ENCODE peak calls at places on chromosomes 12 and 14, in four cellular contexts. E is right lobe of liver, M is lower leg skin, I is IMR-90. R is an unnamed sample.

GRCh38 chr12:53493610-53494391 is 5.5 kb downstream of the MAP3K12 start:
- DNase-seq in E (peak), M (peak), I (no peak), R (no peak)

GRCh38 chr12:11947218-11947617 is 123.5 kb upstream of the BCL2L14 start:
- DNase-seq in E (no peak), M (no peak), I (no peak), R (no peak)

GRCh38 chr12:81627336-81628189 is 131.6 kb downstream of the PPFIA2 start:
- DNase-seq in E (no peak), M (no peak), I (peak), R (no peak)

GRCh38 chr14:95359974-95360826 is 40.5 kb upstream of the CLMN start:
- DNase-seq in E (peak), M (no peak), I (no peak), R (no peak)

GRCh38 chr12:53380797-53381738 is 1.1 kb downstream of the SP1 start:
- DNase-seq in E (no peak), M (no peak), I (peak), R (no peak)

GRCh38 chr14:94864421-94865195 is 94.7 kb upstream of the GSC start:
- DNase-seq in E (no peak), M (no peak), I (no peak), R (no peak)

GRCh38 chr12:116455540-116456306 is 103.5 kb upstream of the MAP1LC3B2 start:
- DNase-seq in E (no peak), M (peak), I (peak), R (peak)

GRCh38 chr12:121804417-121805111 is 755 bp downstream of the SETD1B start:
- DNase-seq in E (peak), M (peak), I (no peak), R (peak)

GRCh38 chr12:58566599-58566998 is 353.7 kb downstream of the LRIG3 start:
- DNase-seq in E (no peak), M (no peak), I (peak), R (no peak)

GRCh38 chr14:55170526-55170925 is 20.9 kb downstream of the DLGAP5 start:
- DNase-seq in E (no peak), M (no peak), I (no peak), R (no peak)

GRCh38 chr12:31362759-31363415 is 36.9 kb upstream of the SINHCAF start:
- DNase-seq in E (no peak), M (no peak), I (no peak), R (no peak)

GRCh38 chr12:52637299-52637698 is 14.7 kb downstream of the KRT2 start:
- DNase-seq in E (no peak), M (peak), I (no peak), R (no peak)

GRCh38 chr12:107096571-107096970 is 3.2 kb upstream of the CRY1 start:
- DNase-seq in E (no peak), M (no peak), I (no peak), R (no peak)

GRCh38 chr14:105857816-105858675 is 331.7 kb downstream of the TMEM121 start:
- DNase-seq in E (peak), M (peak), I (no peak), R (peak)

GRCh38 chr12:49794021-49794420 is 34.2 kb downstream of the NCKAP5L start:
- DNase-seq in E (no peak), M (no peak), I (no peak), R (no peak)

GRCh38 chr12:116880817-116881324 is 370 bp downstream of the HRK start:
- DNase-seq in E (no peak), M (no peak), I (peak), R (peak)

GRCh38 chr12:113929312-113929989 is 36.7 kb downstream of the RBM19 start:
- DNase-seq in E (no peak), M (no peak), I (no peak), R (no peak)

GRCh38 chr12:128661216-128661550 is 162.6 kb downstream of the SLC15A4 start:
- DNase-seq in E (no peak), M (no peak), I (no peak), R (no peak)

GRCh38 chr14:105465209-105466031 is 9.2 kb upstream of the CRIP2 start:
- DNase-seq in E (no peak), M (no peak), I (no peak), R (no peak)

GRCh38 chr12:48826209-48826855 is 8.0 kb downstream of the CACNB3 start:
- DNase-seq in E (no peak), M (no peak), I (no peak), R (no peak)

GRCh38 chr12:124759841-124760508 is 103.7 kb downstream of the SCARB1 start:
- DNase-seq in E (no peak), M (no peak), I (no peak), R (no peak)

GRCh38 chr12:103854372-103854973 is 13.4 kb upstream of the NT5DC3 start:
- DNase-seq in E (no peak), M (no peak), I (no peak), R (no peak)

GRCh38 chr12:11719678-11720099 is 70.2 kb downstream of the ETV6 start:
- DNase-seq in E (peak), M (no peak), I (peak), R (peak)

DNA sequence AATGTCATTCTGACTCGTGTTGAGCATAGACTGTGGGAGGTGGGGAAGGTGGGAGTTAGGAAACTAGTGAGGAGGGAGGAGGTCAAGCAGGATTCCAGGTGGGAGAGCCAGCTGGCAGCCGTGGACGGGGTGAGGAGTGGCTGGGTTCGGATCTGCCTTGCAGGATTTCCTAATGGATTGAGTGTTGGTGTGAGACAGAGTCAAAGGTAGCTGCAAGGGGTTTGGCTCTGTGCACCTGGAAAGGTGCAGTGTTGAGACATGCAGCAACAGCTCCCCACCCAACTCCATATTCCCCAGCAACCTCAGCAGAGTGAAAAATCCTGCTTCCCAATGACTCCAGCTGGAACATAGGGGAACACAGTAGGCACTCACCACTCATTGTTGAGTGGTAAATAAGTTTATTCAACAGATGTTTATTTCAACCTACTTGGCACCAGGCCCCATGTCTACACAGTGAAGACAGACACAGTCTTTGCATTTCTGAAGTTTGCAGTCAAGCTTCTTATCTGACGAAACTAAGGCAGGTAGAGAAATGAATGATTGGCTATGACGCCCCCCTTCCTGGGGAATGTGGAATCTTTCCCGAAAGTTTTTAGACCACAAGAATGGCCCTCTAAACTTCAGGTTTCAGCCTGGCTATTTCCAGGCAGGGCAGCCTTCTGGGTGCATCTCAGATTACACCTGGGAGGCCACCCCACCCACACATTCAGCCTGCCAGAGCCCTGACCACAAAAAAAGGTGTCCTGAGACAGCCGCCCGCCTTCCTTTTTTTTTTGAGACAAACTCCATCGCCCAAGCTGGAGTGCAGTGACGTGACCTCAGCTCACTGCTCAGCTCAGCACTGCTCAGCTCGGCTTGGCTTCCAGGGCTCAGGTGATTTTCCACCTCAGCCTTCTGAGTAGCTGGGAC is 37.9 kb upstream of the PLEKHG6 start:
- DNase-seq in E (peak), M (no peak), I (no peak), R (no peak)
- TF ChIP-seq POLR2A in E (no peak), M (no peak), I (no peak), R (no peak)

GRCh38 chr12:131010376-131011131 is 56.8 kb downstream of the ADGRD1 start:
- DNase-seq in E (peak), M (no peak), I (no peak), R (no peak)

GRCh38 chr12:131011165-131012079 is 57.7 kb downstream of the ADGRD1 start:
- DNase-seq in E (peak), M (peak), I (no peak), R (no peak)

GRCh38 chr12:131014343-131014742 is 60.6 kb downstream of the ADGRD1 start:
- DNase-seq in E (no peak), M (no peak), I (no peak), R (no peak)

GRCh38 chr12:131013118-131013517 is 59.4 kb downstream of the ADGRD1 start:
- DNase-seq in E (peak), M (no peak), I (no peak), R (no peak)

GRCh38 chr12:131012279-131013069 is 58.8 kb downstream of the ADGRD1 start:
- DNase-seq in E (peak), M (no peak), I (no peak), R (no peak)
- TF ChIP-seq CTCF in E (no peak), M (peak), I (no peak), R (no peak)

GRCh38 chr14:49636866-49637265 is 1.8 kb upstream of the DNAAF2 start:
- DNase-seq in E (no peak), M (no peak), I (no peak), R (no peak)

GRCh38 chr14:49637534-49638078 is 2.6 kb upstream of the DNAAF2 start:
- DNase-seq in E (no peak), M (no peak), I (peak), R (no peak)

GRCh38 chr14:49640540-49641417 is 5.7 kb upstream of the DNAAF2 start:
- DNase-seq in E (no peak), M (no peak), I (no peak), R (no peak)

GRCh38 chr14:49642163-49642562 is 7.1 kb upstream of the DNAAF2 start:
- DNase-seq in E (no peak), M (no peak), I (no peak), R (no peak)

DNA sequence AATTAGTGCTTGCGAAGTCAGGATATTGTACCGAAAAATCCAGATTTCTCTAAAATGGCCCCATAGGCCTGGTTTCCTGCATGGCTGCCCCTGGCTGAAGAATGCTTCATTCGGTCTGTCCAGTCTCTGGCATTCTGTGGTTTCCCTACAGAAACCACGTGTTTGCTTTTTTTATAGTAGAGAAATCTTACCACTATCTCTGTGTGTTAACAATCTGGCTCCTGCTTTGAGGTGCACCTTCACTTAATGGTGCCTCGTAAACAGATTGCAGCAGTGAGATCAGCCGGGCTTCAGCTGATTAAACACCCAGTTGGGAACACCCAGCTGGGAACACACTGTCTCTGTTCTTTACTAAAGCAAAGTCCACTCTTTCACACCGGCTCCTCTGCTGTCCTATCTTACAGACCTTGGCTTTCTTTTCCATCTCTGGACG is 6.7 kb upstream of the DNAAF2 start:
- DNase-seq in E (peak), M (no peak), I (peak), R (no peak)
- TF ChIP-seq POLR2A in E (peak), M (no peak), I (no peak), R (no peak)

DNA sequence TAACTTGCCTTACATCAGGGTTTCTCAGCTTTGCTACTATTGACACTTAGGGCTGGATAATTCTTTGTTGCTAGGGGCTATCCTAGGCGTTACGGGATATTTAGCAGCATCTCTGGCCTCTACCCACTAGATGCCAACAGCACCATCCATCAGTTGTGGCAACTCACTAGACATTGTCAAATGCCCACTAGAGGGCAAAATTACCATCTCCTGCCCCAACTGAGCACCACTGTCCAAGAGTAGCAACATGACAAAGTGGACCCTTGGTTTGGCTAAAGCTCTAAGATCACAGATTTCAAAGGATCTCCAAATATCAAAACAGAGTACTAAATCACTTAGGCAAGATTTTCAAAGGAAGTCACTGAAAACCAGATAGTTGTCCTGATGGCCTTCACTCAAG is 251.7 kb upstream of the TBX3 start:
- DNase-seq in E (no peak), M (no peak), I (no peak), R (no peak)
- TF ChIP-seq CTCF in E (peak), M (no peak), I (no peak), R (peak)

DNA sequence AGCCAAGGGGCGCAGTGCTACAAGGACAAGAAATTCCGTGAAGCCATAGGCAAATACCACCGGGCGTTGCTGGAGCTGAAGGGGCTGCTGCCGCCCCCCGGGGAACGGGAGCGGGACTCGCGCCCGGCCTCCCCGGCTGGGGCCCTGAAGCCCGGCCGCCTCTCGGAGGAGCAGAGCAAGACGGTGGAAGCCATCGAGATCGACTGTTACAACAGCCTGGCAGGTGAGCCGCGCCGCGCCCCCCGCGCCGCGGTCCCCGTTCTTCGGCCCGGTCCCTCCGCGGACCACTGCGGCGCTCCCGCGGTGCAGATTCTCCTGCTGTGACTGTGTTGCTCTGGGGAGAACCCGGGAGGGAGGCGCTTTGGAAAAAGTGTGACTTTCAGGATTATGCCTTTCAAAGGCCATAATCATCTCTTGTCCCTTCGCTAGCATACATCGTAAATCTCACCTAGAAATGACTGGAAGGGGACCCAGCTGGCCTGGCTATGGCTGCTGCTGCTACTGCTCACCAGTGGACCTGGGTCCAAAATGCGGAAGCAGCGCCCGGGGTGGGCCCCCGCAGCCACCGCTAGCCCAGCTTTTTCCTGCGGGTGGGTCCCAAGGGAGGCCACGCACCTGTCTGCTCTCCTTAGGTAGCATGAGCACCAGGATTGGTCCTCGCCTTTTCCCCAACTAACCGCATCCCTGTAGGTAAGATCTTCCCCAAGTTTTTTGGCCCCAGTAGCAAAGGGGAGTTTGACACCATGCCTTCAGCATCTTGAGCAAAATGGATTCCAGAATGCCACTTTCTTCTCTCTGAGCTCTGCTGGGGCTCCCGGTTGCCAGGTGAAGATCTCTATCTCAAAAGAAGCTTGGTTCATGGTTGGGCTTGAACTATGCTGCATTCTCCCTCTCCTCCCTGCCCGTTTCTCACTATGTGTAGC is 858 bp downstream of the TTC9 start:
- DNase-seq in E (no peak), M (no peak), I (no peak), R (no peak)
- TF ChIP-seq POLR2A in E (no peak), M (no peak), I (no peak), R (no peak)

DNA sequence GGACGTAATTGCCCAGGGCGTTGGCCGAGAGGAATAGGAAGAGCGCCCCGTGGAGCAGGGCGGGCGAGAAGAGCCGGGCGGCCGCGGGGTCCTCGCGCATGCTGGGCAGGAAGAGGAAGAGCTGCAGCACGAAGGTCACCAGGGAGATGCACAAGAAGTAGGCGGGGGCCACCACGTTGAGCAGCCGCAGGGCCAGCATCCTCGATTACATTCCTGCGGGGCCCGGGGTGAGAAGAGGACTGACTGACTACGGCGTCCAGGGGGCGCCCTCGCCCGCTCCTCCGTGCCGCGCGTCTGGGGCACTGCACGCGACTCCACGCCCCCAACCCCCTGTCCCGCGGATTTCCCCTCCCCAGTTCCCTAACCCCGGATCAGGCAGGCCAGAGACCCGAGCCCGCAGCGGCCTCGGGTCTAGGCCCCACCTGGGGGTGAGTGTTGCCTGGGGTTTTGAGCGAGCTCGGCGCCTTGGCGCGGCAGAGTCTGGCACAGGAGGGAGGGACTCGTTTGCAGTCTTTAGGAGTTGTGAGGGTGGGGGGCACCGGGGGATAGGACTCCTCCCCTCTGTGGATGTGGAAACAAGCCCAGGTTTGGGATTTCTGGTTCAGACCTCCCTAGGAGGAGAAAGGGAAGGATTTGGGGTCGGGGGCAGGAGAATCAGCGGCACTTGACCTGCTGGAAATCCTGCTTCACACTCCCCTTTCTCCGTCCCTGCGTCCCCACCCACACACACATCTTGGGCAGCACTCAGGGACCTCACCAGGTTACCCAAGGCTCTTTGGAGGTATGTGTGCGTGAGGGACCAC is 1.9 kb downstream of the ZDHHC22 start:
- DNase-seq in E (peak), M (no peak), I (no peak), R (no peak)
- TF ChIP-seq CTCF in E (peak), M (no peak), I (peak), R (peak)

GRCh38 chr14:24197066-24197465 is 1.8 kb upstream of the TM9SF1 start:
- DNase-seq in E (no peak), M (no peak), I (no peak), R (no peak)

GRCh38 chr14:24196071-24197061 is 1.1 kb upstream of the TM9SF1 start:
- DNase-seq in E (no peak), M (no peak), I (peak), R (peak)

GRCh38 chr14:24194873-24195185 is 412 bp downstream of the TM9SF1 start:
- DNase-seq in E (no peak), M (no peak), I (no peak), R (no peak)

GRCh38 chr14:24194186-24194872 is 912 bp downstream of the TM9SF1 start:
- DNase-seq in E (no peak), M (no peak), I (no peak), R (no peak)

GRCh38 chr14:24195186-24196070 is at the start of gene TM9SF1:
- DNase-seq in E (peak), M (peak), I (peak), R (peak)
- TF ChIP-seq POLR2A in E (peak), M (no peak), I (peak), R (peak)

GRCh38 chr14:31749275-31749674 is 188.1 kb downstream of the NUBPL start:
- DNase-seq in E (no peak), M (no peak), I (no peak), R (no peak)

GRCh38 chr14:31740688-31741087 is 179.5 kb downstream of the NUBPL start:
- DNase-seq in E (no peak), M (no peak), I (no peak), R (no peak)

GRCh38 chr14:31746326-31746725 is 185.1 kb downstream of the NUBPL start:
- DNase-seq in E (no peak), M (no peak), I (no peak), R (no peak)

GRCh38 chr14:31745741-31746140 is 184.5 kb downstream of the NUBPL start:
- DNase-seq in E (no peak), M (no peak), I (no peak), R (no peak)
- TF ChIP-seq CTCF in E (peak), M (no peak), I (no peak), R (no peak)

R was measured in adrenal gland.